ENCODE peak calls at places on chromosome 15, in seven cellular contexts. I, R, L, O, Y, A and H are unnamed samples.

GRCh38 chr15:53038542-53038941 is 248.4 kb upstream of the ONECUT1 start:
- DNase-seq in I (no peak), L (no peak), R (no peak), O (no peak), A (no peak), Y (no peak), H (no peak)

GRCh38 chr15:58538225-58538731 is 106.5 kb downstream of the LIPC start:
- DNase-seq in I (no peak), Y (no peak), L (no peak), A (no peak), O (no peak), R (no peak), H (no peak)

GRCh38 chr15:72751751-72752455 is 31.7 kb downstream of the ADPGK start:
- DNase-seq in Y (no peak), R (no peak), O (no peak), L (no peak), A (no peak), I (no peak), H (no peak)

GRCh38 chr15:41018534-41018933 is 65.3 kb downstream of the CHAC1 start:
- DNase-seq in Y (no peak), L (no peak), R (peak; percentile 29), A (no peak), O (no peak), I (no peak), H (no peak)

GRCh38 chr15:71680079-71680461 is 130.3 kb upstream of the NR2E3 start:
- DNase-seq in L (no peak), A (no peak), I (no peak), O (no peak), Y (no peak), R (no peak), H (no peak)

GRCh38 chr15:69648215-69648614 is 195.6 kb downstream of the RPLP1 start:
- DNase-seq in R (no peak), O (no peak), L (no peak), Y (no peak), I (peak; percentile 21), A (no peak), H (peak; percentile 73)

GRCh38 chr15:28891588-28891987 is 5.8 kb downstream of the APBA2 start:
- DNase-seq in L (no peak), R (no peak), A (no peak), I (no peak), O (no peak), Y (no peak), H (no peak)

GRCh38 chr15:65660927-65661326 is 39.2 kb downstream of the SLC24A1 start:
- DNase-seq in L (no peak), I (no peak), O (no peak), R (no peak), Y (no peak), A (no peak), H (no peak)

GRCh38 chr15:82184776-82185175 is 77.8 kb downstream of the EFL1 start:
- DNase-seq in R (no peak), Y (no peak), I (no peak), A (no peak), O (no peak), L (no peak), H (no peak)

GRCh38 chr15:71683401-71684274 is 126.7 kb upstream of the NR2E3 start:
- DNase-seq in R (no peak), Y (no peak), L (no peak), A (no peak), O (no peak), I (no peak), H (no peak)

GRCh38 chr15:70018646-70019600 is 78.8 kb downstream of the TLE3 start:
- DNase-seq in R (no peak), I (no peak), O (no peak), A (no peak), L (no peak), Y (peak; percentile 41), H (no peak)

GRCh38 chr15:51403072-51403878 is 61.8 kb downstream of the GLDN start:
- DNase-seq in Y (no peak), I (no peak), L (no peak), R (no peak), A (no peak), O (no peak), H (peak; percentile 39)
- TF ChIP-seq CTCF in Y (no peak), I (peak; percentile 53), L (no peak), R (peak; percentile 52), A (no peak), O (peak; percentile 57), H (peak; percentile 64)

DNA sequence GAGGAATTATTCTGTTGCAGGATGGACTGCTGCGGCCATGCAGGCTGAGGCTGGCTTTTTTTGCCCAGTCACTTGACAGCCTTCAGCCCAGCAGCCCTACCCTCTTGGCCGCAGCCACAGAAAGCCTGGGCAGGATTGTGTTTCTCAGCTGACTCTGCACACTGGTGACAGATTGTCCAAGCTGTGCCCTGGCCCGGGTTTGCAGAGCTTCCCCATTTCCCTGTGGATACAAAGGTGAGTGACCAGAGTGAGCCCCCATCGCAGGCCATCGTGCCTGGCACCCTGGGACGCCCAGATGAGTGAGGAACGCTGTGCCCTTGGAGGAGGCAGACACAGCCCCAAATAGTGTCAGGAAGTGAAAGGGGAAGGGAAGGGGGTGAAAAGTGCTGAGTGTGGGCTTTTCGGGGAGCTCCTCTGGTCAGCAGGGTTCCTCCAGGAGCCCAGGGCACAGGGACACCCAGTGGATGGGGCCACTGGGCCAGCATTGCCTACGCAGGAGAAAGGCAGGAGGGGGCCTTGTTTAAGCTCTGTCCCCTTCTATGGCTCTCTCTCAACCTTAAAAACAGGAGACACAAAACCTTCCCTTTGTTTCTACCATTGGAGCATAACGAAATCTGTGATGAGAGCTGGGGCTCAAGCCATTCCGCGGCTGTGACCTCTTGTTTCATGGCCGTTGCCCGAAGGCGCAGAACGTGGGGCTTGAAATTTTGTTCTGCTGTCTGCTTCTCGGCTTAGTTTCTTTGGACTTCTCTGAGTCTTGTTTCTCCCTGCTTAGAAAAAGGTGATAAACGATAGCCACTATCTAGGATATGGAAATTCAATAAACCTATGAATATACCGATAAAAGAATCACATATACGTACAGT is 91.5 kb upstream of the MEF2A start:
- DNase-seq in A (peak; percentile 79), I (no peak), Y (no peak), L (no peak), R (no peak), O (peak; percentile 75), H (no peak)
- H3K27ac ChIP-seq in A (peak overlapping the region; percentile 77), I (no peak overlapping the region), Y (peak overlapping the region; percentile 42), L (peak overlapping the region; percentile 86), R (no peak overlapping the region), O (peak overlapping the region; percentile 76), H (no peak overlapping the region)

GRCh38 chr15:23514492-23514891 is 51.0 kb upstream of the MKRN3 start:
- DNase-seq in O (no peak), Y (no peak), R (no peak), L (no peak), A (no peak), I (no peak), H (no peak)
- H3K9me3 ChIP-seq in O (no peaks in the 10 kb centered on the region), Y (peaks cover 17% of the 10 kb centered on the region), R (peaks cover 13% of the 10 kb centered on the region), L (peaks cover 12% of the 10 kb centered on the region), A (no peaks in the 10 kb centered on the region), I (no peaks in the 10 kb centered on the region), H (no peaks in the 10 kb centered on the region)

GRCh38 chr15:60390931-60391501 is 6.8 kb downstream of the ANXA2 start:
- DNase-seq in L (peak; percentile 20), I (no peak), A (peak; percentile 73), Y (no peak), R (no peak), O (no peak), H (no peak)
- TF ChIP-seq CTCF in L (no peak), I (no peak), A (no peak), Y (no peak), R (no peak), O (no peak), H (peak; percentile 22)

DNA sequence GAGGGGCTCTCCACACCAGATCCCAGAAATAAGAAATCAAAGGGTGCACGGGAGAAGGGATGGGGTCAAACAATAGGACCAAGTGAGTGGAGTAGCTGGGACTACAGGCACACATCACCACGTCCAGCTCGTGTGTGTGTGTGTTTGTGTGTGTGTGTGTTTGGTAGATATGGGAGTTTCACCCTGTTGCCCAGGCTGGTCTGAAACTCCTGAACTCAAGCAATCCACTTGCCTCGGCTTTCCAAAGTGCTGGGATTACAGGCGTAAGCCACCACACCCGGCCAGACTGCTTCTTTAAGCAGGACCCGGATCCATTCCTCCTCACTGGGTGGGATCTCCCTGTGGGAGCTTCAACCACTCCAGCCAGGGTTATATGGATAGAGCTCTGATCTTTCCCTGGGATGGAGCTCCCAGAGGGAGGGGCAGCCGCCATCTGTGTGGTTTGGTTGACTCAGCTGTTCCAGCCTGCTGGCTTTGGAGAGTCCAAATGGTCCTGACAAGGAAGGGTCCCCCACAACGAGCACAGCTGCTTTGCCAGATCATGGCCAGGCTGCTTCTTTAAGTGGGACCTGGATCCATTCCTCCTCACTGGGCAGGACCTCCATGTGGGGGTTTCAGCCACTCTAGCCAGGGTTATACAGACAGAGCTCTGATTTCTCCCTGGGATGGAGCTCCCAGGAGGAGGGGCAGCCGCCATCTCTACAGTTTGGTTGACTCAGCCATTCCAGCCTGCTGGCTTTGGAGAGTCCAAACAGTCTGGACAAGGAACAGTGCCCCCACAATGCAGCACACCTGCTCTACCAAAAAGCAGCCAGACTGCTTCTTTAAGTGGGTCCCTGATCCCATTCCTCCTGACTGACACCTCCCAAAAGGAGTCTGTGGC is 9.1 kb upstream of the AVEN start:
- DNase-seq in O (no peak), R (no peak), A (no peak), L (no peak), Y (no peak), I (no peak), H (no peak)
- H3K27ac ChIP-seq in O (no peak overlapping the region), R (no peak overlapping the region), A (peak overlapping the region; percentile 49), L (no peak overlapping the region), Y (no peak overlapping the region), I (no peak overlapping the region), H (no peak overlapping the region)

GRCh38 chr15:22243440-22244130 is 163.3 kb downstream of the OR4M2 start:
- DNase-seq in R (no peak), O (no peak), I (no peak), A (no peak), L (no peak), Y (no peak), H (no peak)
- H3K9me3 ChIP-seq in R (no peaks in the 10 kb centered on the region), O (no peaks in the 10 kb centered on the region), I (no peaks in the 10 kb centered on the region), A (no peaks in the 10 kb centered on the region), L (no peaks in the 10 kb centered on the region), Y (no peaks in the 10 kb centered on the region), H (no peaks in the 10 kb centered on the region)

GRCh38 chr15:50131617-50132016 is 12.6 kb upstream of the ATP8B4 start:
- DNase-seq in A (no peak), O (no peak), Y (no peak), R (no peak), L (no peak), I (no peak), H (no peak)

GRCh38 chr15:50126072-50126471 is 7.0 kb upstream of the ATP8B4 start:
- DNase-seq in L (no peak), Y (no peak), I (no peak), A (no peak), O (no peak), R (no peak), H (no peak)

GRCh38 chr15:50124557-50125080 is 5.6 kb upstream of the ATP8B4 start:
- DNase-seq in R (no peak), L (no peak), I (no peak), A (no peak), O (no peak), Y (no peak), H (no peak)

GRCh38 chr15:50127255-50127777 is 8.3 kb upstream of the ATP8B4 start:
- DNase-seq in L (no peak), O (no peak), I (no peak), Y (no peak), R (no peak), A (no peak), H (no peak)

GRCh38 chr15:50128266-50128665 is 9.2 kb upstream of the ATP8B4 start:
- DNase-seq in A (peak; percentile 64), R (peak; percentile 21), O (no peak), L (no peak), Y (peak; percentile 76), I (no peak), H (peak; percentile 7)
- TF ChIP-seq CTCF in A (no peak), R (no peak), O (peak; percentile 8), L (no peak), Y (no peak), I (no peak), H (no peak)